ENCODE peak calls at places on chromosomes 13 and 19, in five cellular contexts. A, Q, I, G and Z are unnamed samples.

GRCh38 chr13:31424130-31424729 is 224.5 kb downstream of the B3GLCT start:
- DNase-seq in I (peak), G (peak), Q (peak), A (peak), Z (peak)

GRCh38 chr13:101757446-101758039 is 305.1 kb downstream of the ITGBL1 start:
- DNase-seq in I (no peak), G (peak), Q (peak), A (peak), Z (peak)

GRCh38 chr19:29372921-29373797 is 152.6 kb upstream of the VSTM2B start:
- DNase-seq in A (no peak), Q (no peak), G (no peak), I (peak), Z (no peak)

GRCh38 chr13:50033696-50034095 is 18.5 kb downstream of the KCNRG start:
- DNase-seq in G (peak), Q (peak), A (no peak), I (no peak), Z (no peak)

GRCh38 chr13:33636955-33637670 is 180.8 kb upstream of the RFC3 start:
- DNase-seq in I (no peak), G (peak), A (peak), Q (no peak), Z (peak)

GRCh38 chr13:71873418-71874276 is 6.6 kb upstream of the DACH1 start:
- DNase-seq in Q (no peak), A (no peak), I (no peak), G (no peak), Z (no peak)

GRCh38 chr13:78334059-78334458 is 269.3 kb downstream of the POU4F1 start:
- DNase-seq in I (no peak), G (no peak), A (no peak), Q (no peak), Z (no peak)

GRCh38 chr19:17565611-17566010 is 10.2 kb downstream of the COLGALT1 start:
- DNase-seq in I (no peak), Q (no peak), G (peak), A (peak), Z (no peak)

GRCh38 chr19:5403968-5404640 is 51.1 kb upstream of the ZNRF4 start:
- DNase-seq in G (peak), A (peak), I (peak), Q (peak), Z (peak)

GRCh38 chr13:112174476-112175110 is 107.6 kb downstream of the SOX1 start:
- DNase-seq in G (no peak), I (no peak), A (no peak), Q (no peak), Z (no peak)

GRCh38 chr19:52670046-52670445 is 31.9 kb upstream of the ZNF83 start:
- DNase-seq in A (peak), I (no peak), Q (no peak), G (no peak), Z (peak)

GRCh38 chr19:55372316-55373081 is 2.2 kb upstream of the IL11 start:
- DNase-seq in A (peak), Q (peak), G (peak), I (no peak), Z (no peak)

GRCh38 chr13:30978981-30979956 is 46.8 kb downstream of the TEX26 start:
- DNase-seq in G (no peak), A (peak), I (no peak), Q (peak), Z (peak)

GRCh38 chr13:21324793-21325192 is 134.3 kb downstream of the ZDHHC20 start:
- DNase-seq in Q (no peak), A (no peak), I (no peak), G (no peak), Z (peak)

GRCh38 chr13:98267080-98267912 is 90.2 kb upstream of the RNF113B start:
- DNase-seq in G (peak), A (no peak), Q (peak), I (no peak), Z (peak)

GRCh38 chr19:35555301-35556005 is 8.0 kb downstream of the ATP4A start:
- DNase-seq in A (peak), I (peak), Q (peak), G (peak), Z (no peak)

GRCh38 chr19:57506163-57506562 is 6.4 kb downstream of the ZNF773 start:
- DNase-seq in I (no peak), G (no peak), Q (no peak), A (no peak), Z (no peak)

GRCh38 chr19:10861118-10861651 is 10.2 kb upstream of the CARM1 start:
- DNase-seq in A (peak), Q (peak), G (no peak), I (no peak), Z (peak)

GRCh38 chr19:37074819-37075362 is 3.3 kb upstream of the ZNF420 start:
- DNase-seq in I (no peak), G (no peak), Q (no peak), A (no peak), Z (no peak)

GRCh38 chr19:3607398-3608078 is 863 bp upstream of the TBXA2R start:
- DNase-seq in A (peak), Q (peak), G (no peak), I (peak), Z (no peak)

DNA sequence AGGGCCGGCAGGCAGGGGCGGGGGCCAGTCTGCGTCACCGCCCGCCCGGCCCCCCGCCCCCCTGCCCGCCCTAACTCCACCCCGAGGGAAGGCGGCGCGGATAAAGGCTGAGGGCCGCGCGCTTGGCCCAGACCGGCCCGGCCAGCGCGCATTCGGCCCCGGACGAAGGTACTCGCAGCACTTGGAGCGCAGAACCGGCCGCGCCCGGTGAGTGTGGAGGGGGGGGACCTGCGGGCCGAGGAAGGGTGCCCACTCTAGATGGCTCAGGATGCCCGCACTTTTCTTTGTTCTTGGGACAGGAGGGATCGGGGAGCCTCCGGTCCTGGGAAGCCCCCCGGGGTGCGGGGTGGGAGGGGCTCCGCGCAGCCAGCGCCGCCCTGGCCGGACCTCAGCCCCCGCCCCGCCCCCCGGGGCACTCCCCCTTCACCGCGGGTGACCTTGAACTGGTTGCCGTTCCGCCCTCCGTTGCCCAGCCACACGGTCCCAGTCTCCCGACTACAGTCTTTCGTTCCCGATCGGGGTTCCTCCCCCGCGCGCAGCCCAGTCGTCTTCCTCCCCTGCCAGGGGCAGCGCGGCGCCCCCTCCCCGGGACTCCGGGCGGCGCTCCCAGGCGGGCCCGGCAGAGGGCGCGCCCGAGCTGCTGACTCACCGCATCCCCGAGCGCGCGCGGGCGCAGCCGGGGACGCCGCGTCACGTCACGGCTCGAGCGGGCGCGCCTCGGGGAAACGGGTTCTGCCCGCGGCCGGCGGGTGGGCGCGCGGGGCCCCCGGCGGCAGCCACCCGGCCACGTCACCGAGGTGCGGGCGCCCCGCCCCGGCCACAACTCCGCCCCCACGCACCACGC is at the start of gene MIDN:
- DNase-seq in Q (peak), A (peak), I (peak), G (peak), Z (peak)
- TF ChIP-seq CTCF in Q (peak), A (peak), I (peak), G (peak), Z (peak)

GRCh38 chr19:49129238-49129583 is 9.9 kb downstream of the PPFIA3 start:
- DNase-seq in A (no peak), I (no peak), Q (no peak), G (no peak), Z (no peak)

GRCh38 chr19:49127674-49128544 is 8.6 kb downstream of the PPFIA3 start:
- DNase-seq in Q (peak), I (peak), A (peak), G (peak), Z (peak)

GRCh38 chr19:49126575-49126974 is 7.2 kb downstream of the PPFIA3 start:
- DNase-seq in G (no peak), I (no peak), A (no peak), Q (no peak), Z (no peak)

GRCh38 chr19:49128545-49129237 is 9.3 kb downstream of the PPFIA3 start:
- DNase-seq in G (no peak), A (no peak), Q (no peak), I (no peak), Z (no peak)

DNA sequence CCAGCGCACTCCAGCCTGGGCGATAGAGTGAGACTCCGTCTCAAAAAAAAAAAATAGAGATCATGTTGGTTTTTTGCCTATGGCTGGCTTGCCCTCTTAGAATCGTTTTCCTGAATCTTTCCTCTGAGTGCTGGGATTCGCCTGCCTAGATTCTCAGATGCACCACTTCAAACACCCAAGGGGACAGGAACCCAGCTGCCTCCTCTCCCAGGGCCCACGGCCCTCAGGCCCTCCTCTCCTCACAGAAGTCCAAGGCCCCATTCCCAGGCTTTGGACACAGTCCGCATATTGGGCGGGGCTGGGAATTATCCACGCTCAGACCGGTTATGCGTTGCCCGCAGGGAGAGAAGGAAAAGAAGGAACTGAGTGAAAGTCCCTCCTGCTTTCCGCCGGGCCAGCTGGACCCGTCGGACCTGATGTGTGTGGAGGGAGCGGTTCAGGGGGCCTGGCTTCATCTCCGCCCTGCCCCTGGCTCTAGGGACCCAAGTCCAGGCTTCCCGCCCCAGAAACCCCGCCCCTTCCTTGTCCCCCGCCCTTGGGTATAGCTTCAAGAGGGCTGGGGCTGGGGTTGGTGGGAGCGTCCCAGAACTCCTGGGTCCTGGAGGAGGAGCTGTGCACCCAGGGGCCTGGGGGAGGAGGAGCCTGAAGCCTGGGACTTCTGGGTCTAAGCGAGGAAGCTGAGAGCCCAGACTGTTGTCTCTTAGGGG is 5.8 kb downstream of the PPFIA3 start:
- DNase-seq in I (no peak), G (no peak), Q (no peak), A (no peak), Z (peak)
- H3K4me3 ChIP-seq in I (no peak), G (no peak), Q (no peak), A (no peak), Z (no peak)

GRCh38 chr19:48958006-48958405 is 3.3 kb downstream of the BAX start:
- DNase-seq in G (no peak), I (no peak), A (no peak), Q (no peak), Z (no peak)

GRCh38 chr19:48950830-48951519 is 3.7 kb upstream of the BAX start:
- DNase-seq in G (no peak), Q (no peak), A (peak), I (no peak), Z (no peak)

GRCh38 chr19:48954011-48954594 is 572 bp upstream of the BAX start:
- DNase-seq in I (no peak), G (no peak), A (no peak), Q (no peak), Z (no peak)

GRCh38 chr19:48955308-48955958 is 758 bp downstream of the BAX start:
- DNase-seq in G (no peak), A (no peak), I (no peak), Q (no peak), Z (no peak)

DNA sequence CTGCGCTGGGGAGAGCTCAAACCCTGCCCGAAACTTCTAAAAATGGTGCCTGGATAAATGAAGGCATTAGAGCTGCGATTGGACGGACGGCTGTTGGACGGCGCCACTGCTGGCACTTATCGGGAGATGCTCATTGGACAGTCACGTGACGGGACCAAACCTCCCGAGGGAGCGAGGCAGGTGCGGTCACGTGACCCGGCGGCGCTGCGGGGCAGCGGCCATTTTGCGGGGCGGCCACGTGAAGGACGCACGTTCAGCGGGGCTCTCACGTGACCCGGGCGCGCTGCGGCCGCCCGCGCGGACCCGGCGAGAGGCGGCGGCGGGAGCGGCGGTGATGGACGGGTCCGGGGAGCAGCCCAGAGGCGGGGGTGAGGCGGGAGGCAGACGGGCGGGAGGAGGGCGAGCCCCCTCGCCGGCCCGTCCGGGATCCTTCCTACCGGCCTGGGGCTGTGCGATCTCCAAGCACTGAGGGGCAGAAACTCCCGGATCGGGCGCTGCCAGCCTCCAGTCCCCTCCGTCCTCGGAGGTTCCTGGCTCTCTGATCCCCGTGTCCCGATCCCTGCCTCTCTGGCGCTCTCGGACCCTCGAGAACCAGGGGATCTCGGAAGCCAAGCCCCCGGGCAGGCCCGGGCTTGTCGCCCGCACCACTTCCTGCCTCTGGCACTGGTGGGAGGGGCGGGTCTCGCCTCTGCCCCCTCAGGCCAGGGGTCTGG is at the start of gene BAX:
- DNase-seq in Q (peak), I (peak), A (peak), G (peak), Z (peak)
- TF ChIP-seq CTCF in Q (no peak), I (no peak), A (no peak), G (no peak), Z (no peak)

GRCh38 chr13:24511824-24512207 is 762 bp downstream of the PARP4 start:
- DNase-seq in A (no peak), I (no peak), G (no peak), Q (no peak), Z (no peak)
- H3K4me3 ChIP-seq in A (peak), I (peak), G (peak), Q (peak), Z (peak)

GRCh38 chr13:84844473-84844872 is 954.7 kb downstream of the SLITRK6 start:
- DNase-seq in A (peak), G (no peak), Q (peak), I (no peak), Z (peak)
- TF ChIP-seq CTCF in A (peak), G (no peak), Q (no peak), I (no peak), Z (peak)

GRCh38 chr19:49820125-49820524 is 2.0 kb downstream of the MED25 start:
- DNase-seq in I (no peak), Q (peak), G (no peak), A (no peak), Z (no peak)
- H3K4me3 ChIP-seq in I (no peak), Q (no peak), G (no peak), A (no peak), Z (no peak)